ENCODE peak calls at places on chromosomes 4 and X, in four cellular contexts. One of them, this sample, is unnamed. For H3K27me3 and H3K4me1, the result is how much of the 10 kb centered on the place peaks cover.

GRCh38 chrX:54171527-54171926 is 11.5 kb downstream of the FAM120C start:
- DNase-seq in CD4-positive, alpha-beta memory T cell: no peak
- DNase-seq in uterus: no peak
- DNase-seq in right cardiac atrium: no peak
- DNase-seq in this sample: no peak

GRCh38 chrX:136525738-136526606 is 6.0 kb upstream of the VGLL1 start:
- DNase-seq in uterus: peak
- DNase-seq in CD4-positive, alpha-beta memory T cell: no peak
- DNase-seq in right cardiac atrium: peak
- DNase-seq in this sample: no peak

GRCh38 chrX:106331606-106332005 is 163.5 kb downstream of the PWWP3B start:
- DNase-seq in right cardiac atrium: no peak
- DNase-seq in CD4-positive, alpha-beta memory T cell: no peak
- DNase-seq in uterus: no peak
- DNase-seq in this sample: no peak

GRCh38 chr4:5965225-5965624 is 53.0 kb downstream of the C4orf50 start:
- DNase-seq in CD4-positive, alpha-beta memory T cell: no peak
- DNase-seq in right cardiac atrium: no peak
- DNase-seq in uterus: no peak
- DNase-seq in this sample: no peak

GRCh38 chrX:68824152-68824433 is 4.7 kb upstream of the EFNB1 start:
- DNase-seq in right cardiac atrium: no peak
- DNase-seq in CD4-positive, alpha-beta memory T cell: no peak
- DNase-seq in uterus: no peak
- DNase-seq in this sample: no peak

GRCh38 chrX:120456973-120457372 is 12.1 kb downstream of the LAMP2 start:
- DNase-seq in uterus: no peak
- DNase-seq in right cardiac atrium: no peak
- DNase-seq in CD4-positive, alpha-beta memory T cell: no peak
- DNase-seq in this sample: no peak

GRCh38 chrX:7068939-7069367 is 78.6 kb upstream of the STS start:
- DNase-seq in right cardiac atrium: no peak
- DNase-seq in CD4-positive, alpha-beta memory T cell: no peak
- DNase-seq in uterus: no peak
- DNase-seq in this sample: no peak

GRCh38 chrX:104647084-104647483 is 81.1 kb downstream of the IL1RAPL2 start:
- DNase-seq in right cardiac atrium: no peak
- DNase-seq in uterus: no peak
- DNase-seq in CD4-positive, alpha-beta memory T cell: no peak
- DNase-seq in this sample: no peak

GRCh38 chrX:123093792-123094191 is 90.3 kb upstream of the GRIA3 start:
- DNase-seq in CD4-positive, alpha-beta memory T cell: no peak
- DNase-seq in right cardiac atrium: no peak
- DNase-seq in uterus: no peak
- DNase-seq in this sample: no peak

GRCh38 chr4:123452585-123452984 is 56.0 kb downstream of the SPRY1 start:
- DNase-seq in CD4-positive, alpha-beta memory T cell: no peak
- DNase-seq in uterus: peak
- DNase-seq in right cardiac atrium: peak
- DNase-seq in this sample: no peak

GRCh38 chrX:23792861-23793553 is 10.0 kb downstream of the SAT1 start:
- DNase-seq in CD4-positive, alpha-beta memory T cell: no peak
- DNase-seq in right cardiac atrium: no peak
- DNase-seq in uterus: no peak
- DNase-seq in this sample: no peak

GRCh38 chr4:80036949-80037348 is 36.1 kb downstream of the ANTXR2 start:
- DNase-seq in CD4-positive, alpha-beta memory T cell: no peak
- DNase-seq in uterus: no peak
- DNase-seq in right cardiac atrium: no peak
- DNase-seq in this sample: no peak

GRCh38 chrX:53479295-53479694 is 45.1 kb upstream of the HSD17B10 start:
- DNase-seq in CD4-positive, alpha-beta memory T cell: no peak
- DNase-seq in right cardiac atrium: no peak
- DNase-seq in uterus: no peak
- DNase-seq in this sample: no peak

GRCh38 chr4:98828801-98829200 is 100.1 kb downstream of the EIF4E start:
- DNase-seq in uterus: no peak
- DNase-seq in right cardiac atrium: no peak
- DNase-seq in CD4-positive, alpha-beta memory T cell: no peak
- DNase-seq in this sample: peak

GRCh38 chr4:169070071-169070894 is 60.2 kb upstream of the CBR4 start:
- DNase-seq in uterus: peak
- DNase-seq in right cardiac atrium: peak
- DNase-seq in CD4-positive, alpha-beta memory T cell: no peak
- DNase-seq in this sample: no peak

GRCh38 chr4:6193399-6193798 is 7.0 kb downstream of the JAKMIP1 start:
- DNase-seq in CD4-positive, alpha-beta memory T cell: no peak
- DNase-seq in uterus: no peak
- DNase-seq in right cardiac atrium: no peak
- DNase-seq in this sample: no peak

GRCh38 chrX:48531359-48531954 is 8.1 kb upstream of the TBC1D25 start:
- DNase-seq in CD4-positive, alpha-beta memory T cell: no peak
- DNase-seq in uterus: no peak
- DNase-seq in right cardiac atrium: no peak
- DNase-seq in this sample: no peak

GRCh38 chrX:78747471-78747870 is at the start of gene LPAR4:
- DNase-seq in right cardiac atrium: peak
- DNase-seq in CD4-positive, alpha-beta memory T cell: no peak
- DNase-seq in uterus: no peak
- DNase-seq in this sample: no peak

GRCh38 chr4:74754218-74754617 is 40.1 kb downstream of the BTC start:
- DNase-seq in CD4-positive, alpha-beta memory T cell: no peak
- DNase-seq in uterus: no peak
- DNase-seq in right cardiac atrium: no peak
- DNase-seq in this sample: no peak

GRCh38 chr4:139524062-139524631 is 31.9 kb downstream of the SETD7 start:
- DNase-seq in CD4-positive, alpha-beta memory T cell: no peak
- DNase-seq in uterus: no peak
- DNase-seq in right cardiac atrium: no peak
- DNase-seq in this sample: no peak

GRCh38 chr4:139525414-139525813 is 30.6 kb downstream of the SETD7 start:
- DNase-seq in CD4-positive, alpha-beta memory T cell: no peak
- DNase-seq in right cardiac atrium: no peak
- DNase-seq in uterus: no peak
- DNase-seq in this sample: no peak

GRCh38 chr4:139526928-139527327 is 29.1 kb downstream of the SETD7 start:
- DNase-seq in uterus: no peak
- DNase-seq in CD4-positive, alpha-beta memory T cell: no peak
- DNase-seq in right cardiac atrium: no peak
- DNase-seq in this sample: no peak

GRCh38 chr4:139530833-139531427 is 25.1 kb downstream of the SETD7 start:
- DNase-seq in uterus: peak
- DNase-seq in right cardiac atrium: no peak
- DNase-seq in CD4-positive, alpha-beta memory T cell: peak
- DNase-seq in this sample: peak

GRCh38 chr4:139528377-139529005 is 27.5 kb downstream of the SETD7 start:
- DNase-seq in CD4-positive, alpha-beta memory T cell: peak
- DNase-seq in uterus: peak
- DNase-seq in right cardiac atrium: peak
- DNase-seq in this sample: no peak
- H3K4me3 ChIP-seq in CD4-positive, alpha-beta memory T cell: no peak
- H3K4me3 ChIP-seq in uterus: no peak
- H3K4me3 ChIP-seq in right cardiac atrium: no peak
- H3K4me3 ChIP-seq in this sample: no peak

GRCh38 chrX:107738768-107739167 is 36.8 kb downstream of the TSC22D3 start:
- DNase-seq in uterus: no peak
- DNase-seq in right cardiac atrium: no peak
- DNase-seq in CD4-positive, alpha-beta memory T cell: no peak
- DNase-seq in this sample: no peak
- H3K27me3 ChIP-seq in uterus: under half
- H3K27me3 ChIP-seq in right cardiac atrium: under half
- H3K27me3 ChIP-seq in CD4-positive, alpha-beta memory T cell: under half
- H3K27me3 ChIP-seq in this sample: under half

GRCh38 chr4:87051121-87051713 is 116.4 kb downstream of the AFF1 start:
- DNase-seq in CD4-positive, alpha-beta memory T cell: no peak
- DNase-seq in right cardiac atrium: peak
- DNase-seq in uterus: no peak
- DNase-seq in this sample: no peak
- H3K4me1 ChIP-seq in CD4-positive, alpha-beta memory T cell: under half
- H3K4me1 ChIP-seq in right cardiac atrium: under half
- H3K4me1 ChIP-seq in uterus: under half
- H3K4me1 ChIP-seq in this sample: under half

DNA sequence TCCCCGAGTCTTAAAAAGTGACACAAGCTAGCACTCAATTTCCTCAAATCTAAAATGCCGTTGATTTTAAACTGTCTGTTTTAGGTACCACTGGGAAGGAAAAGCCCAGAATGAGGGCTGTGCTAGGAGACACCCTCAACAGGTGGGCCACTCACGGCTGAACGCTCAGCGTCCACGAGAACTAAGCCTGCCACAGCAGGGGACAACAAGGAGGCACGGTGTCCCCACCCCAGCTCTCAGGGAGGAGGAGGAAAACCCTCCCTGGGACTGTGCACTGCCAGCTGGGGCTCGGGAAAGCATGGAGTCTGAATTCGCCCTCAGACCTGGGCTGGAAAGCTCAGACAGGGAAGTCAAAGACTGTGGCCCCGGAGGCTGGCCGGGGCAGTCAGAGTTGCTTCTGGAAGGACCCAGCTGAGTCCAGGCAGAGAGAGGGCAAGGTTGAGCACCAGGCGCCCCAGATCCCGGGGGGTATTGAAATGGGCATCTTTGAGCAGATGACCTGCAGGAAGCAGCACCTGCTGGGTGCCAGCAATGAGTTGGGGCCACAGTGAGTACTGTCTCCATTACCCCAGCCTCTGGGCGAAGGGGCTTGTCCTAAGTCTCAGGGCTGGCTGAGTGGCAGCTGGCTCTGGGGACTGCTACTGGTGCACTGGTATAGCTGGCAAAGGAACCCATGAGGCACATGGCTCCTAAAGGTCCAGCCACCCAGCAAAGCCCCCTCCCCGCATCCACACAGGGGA is 769 bp upstream of the CPZ start:
- DNase-seq in CD4-positive, alpha-beta memory T cell: no peak
- DNase-seq in uterus: no peak
- DNase-seq in right cardiac atrium: peak
- DNase-seq in this sample: no peak
- H3K4me3 ChIP-seq in CD4-positive, alpha-beta memory T cell: no peak
- H3K4me3 ChIP-seq in uterus: no peak
- H3K4me3 ChIP-seq in right cardiac atrium: no peak
- H3K4me3 ChIP-seq in this sample: no peak

DNA sequence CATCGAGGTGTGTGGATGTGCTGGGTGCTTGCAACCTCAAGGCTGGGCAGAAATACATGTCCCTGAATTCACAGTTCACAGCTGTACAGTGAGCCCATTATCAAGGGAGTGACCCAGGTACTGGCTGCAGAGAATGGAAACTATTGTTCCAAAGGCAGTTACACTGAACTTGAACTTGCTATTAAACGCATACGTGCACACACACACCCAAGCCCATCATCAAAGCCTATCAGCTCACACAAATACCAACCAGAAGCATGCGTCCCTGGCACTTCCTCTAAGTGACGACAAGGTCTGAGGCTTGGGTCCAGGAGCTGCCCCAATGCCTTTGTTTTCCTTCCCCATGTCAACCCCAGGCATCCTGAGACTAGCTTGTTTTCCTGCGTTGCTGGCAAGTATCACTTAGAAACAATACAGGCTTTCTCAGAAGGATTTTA is 88.6 kb downstream of the IRF2 start:
- DNase-seq in CD4-positive, alpha-beta memory T cell: no peak
- DNase-seq in uterus: no peak
- DNase-seq in right cardiac atrium: peak
- DNase-seq in this sample: no peak
- H3K27me3 ChIP-seq in CD4-positive, alpha-beta memory T cell: under half
- H3K27me3 ChIP-seq in uterus: under half
- H3K27me3 ChIP-seq in right cardiac atrium: under half
- H3K27me3 ChIP-seq in this sample: under half

DNA sequence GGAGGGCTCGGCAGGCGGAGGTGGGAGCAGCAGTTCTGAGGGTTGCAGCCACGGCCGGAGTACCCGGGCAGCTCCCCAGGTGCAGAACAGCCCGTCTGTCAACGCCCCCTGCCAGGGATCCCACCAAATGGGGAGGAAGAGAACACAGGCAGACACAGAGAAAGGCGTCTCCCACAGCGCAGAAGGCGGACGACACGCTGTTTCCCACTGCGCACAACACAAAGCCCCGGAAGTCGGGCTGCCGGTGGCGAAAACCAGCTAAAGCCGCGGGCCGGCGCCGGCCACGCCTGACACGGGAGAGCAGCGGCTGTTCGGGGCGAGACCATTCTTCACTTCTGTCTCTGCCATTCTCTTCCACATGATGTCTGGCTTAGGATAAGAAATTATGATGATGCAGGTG is 31.6 kb downstream of the CTBP1 start:
- DNase-seq in CD4-positive, alpha-beta memory T cell: peak
- DNase-seq in uterus: no peak
- DNase-seq in right cardiac atrium: no peak
- DNase-seq in this sample: no peak
- H3K4me1 ChIP-seq in CD4-positive, alpha-beta memory T cell: under half
- H3K4me1 ChIP-seq in uterus: under half
- H3K4me1 ChIP-seq in right cardiac atrium: under half
- H3K4me1 ChIP-seq in this sample: under half

DNA sequence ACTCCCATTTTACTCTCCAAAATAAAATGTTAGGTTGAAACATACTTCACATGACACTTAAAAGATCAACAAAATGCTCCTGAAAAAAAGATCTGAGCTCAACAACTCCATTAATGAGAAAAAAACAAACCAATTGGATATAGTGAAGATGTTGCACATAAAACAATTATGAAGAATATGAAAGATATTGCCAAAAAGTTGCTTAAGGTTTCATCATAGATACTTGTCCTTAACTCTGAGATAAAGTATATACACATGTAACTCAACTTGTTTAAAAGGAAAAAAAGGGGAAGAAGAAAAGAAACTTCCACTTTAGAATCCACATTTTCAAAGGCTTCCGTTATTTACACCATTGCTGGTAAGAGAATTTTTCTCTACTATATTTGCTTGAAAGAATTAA is 2.7 kb downstream of the AFAP1 start:
- DNase-seq in CD4-positive, alpha-beta memory T cell: no peak
- DNase-seq in right cardiac atrium: no peak
- DNase-seq in uterus: no peak
- DNase-seq in this sample: no peak
- H3K4me3 ChIP-seq in CD4-positive, alpha-beta memory T cell: no peak
- H3K4me3 ChIP-seq in right cardiac atrium: no peak
- H3K4me3 ChIP-seq in uterus: no peak
- H3K4me3 ChIP-seq in this sample: no peak

DNA sequence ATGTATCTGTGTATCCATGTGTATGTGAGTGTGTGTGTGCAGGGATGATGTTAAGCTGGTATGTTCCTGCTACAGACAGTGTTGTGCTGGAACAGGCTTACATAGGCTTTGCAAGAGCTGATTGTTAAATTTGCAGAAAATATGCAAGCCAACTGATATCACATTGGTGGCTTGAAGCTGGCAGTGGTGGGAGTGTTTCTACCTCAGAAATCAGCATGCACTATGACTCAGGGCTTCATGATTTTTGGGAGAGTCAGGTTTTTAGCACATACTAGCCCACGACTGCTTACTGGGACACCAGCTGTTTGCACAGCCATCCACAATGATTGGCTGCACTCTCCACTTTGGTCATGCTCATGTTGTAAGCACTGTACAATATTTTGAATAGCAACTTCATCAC is 261.8 kb downstream of the DHX15 start:
- DNase-seq in CD4-positive, alpha-beta memory T cell: no peak
- DNase-seq in right cardiac atrium: no peak
- DNase-seq in uterus: no peak
- DNase-seq in this sample: no peak
- H3K27me3 ChIP-seq in CD4-positive, alpha-beta memory T cell: under half
- H3K27me3 ChIP-seq in right cardiac atrium: under half
- H3K27me3 ChIP-seq in uterus: under half
- H3K27me3 ChIP-seq in this sample: under half